ENCODE peak calls at places on chromosome 2, in five cellular contexts. B, M, T, Y and W are unnamed samples.

GRCh38 chr2:183594150-183594549 is 469.9 kb downstream of the NUP35 start:
- DNase-seq in Y (no peak), B (no peak), T (no peak), M (no peak), W (no peak)

GRCh38 chr2:73091164-73091563 is 19.7 kb upstream of the SFXN5 start:
- DNase-seq in Y (no peak), B (no peak), T (peak), M (no peak), W (no peak)

GRCh38 chr2:45799679-45800381 is 148.4 kb downstream of the PRKCE start:
- DNase-seq in B (no peak), T (no peak), Y (no peak), M (no peak), W (no peak)

GRCh38 chr2:174607989-174608865 is 10.6 kb upstream of the WIPF1 start:
- DNase-seq in Y (no peak), B (peak), T (no peak), M (peak), W (no peak)

GRCh38 chr2:37013315-37013641 is 46.9 kb upstream of the STRN start:
- DNase-seq in T (no peak), M (no peak), Y (no peak), B (no peak), W (no peak)

GRCh38 chr2:224999784-225000183 is 42.5 kb downstream of the DOCK10 start:
- DNase-seq in Y (no peak), M (no peak), B (no peak), T (no peak), W (no peak)

GRCh38 chr2:61938511-61938910 is 33.0 kb downstream of the COMMD1 start:
- DNase-seq in M (no peak), T (no peak), B (no peak), Y (no peak), W (no peak)

GRCh38 chr2:45743531-45744391 is 92.3 kb downstream of the PRKCE start:
- DNase-seq in Y (no peak), T (no peak), B (peak), M (no peak), W (no peak)

GRCh38 chr2:68721482-68722071 is 13.0 kb upstream of the ARHGAP25 start:
- DNase-seq in M (no peak), T (no peak), Y (no peak), B (no peak), W (no peak)

GRCh38 chr2:16016282-16016681 is 75.9 kb downstream of the MYCN start:
- DNase-seq in Y (no peak), B (no peak), M (no peak), T (no peak), W (no peak)

GRCh38 chr2:11422491-11422865 is 43.5 kb downstream of the E2F6 start:
- DNase-seq in M (no peak), Y (no peak), T (no peak), B (no peak), W (no peak)

GRCh38 chr2:119756837-119757236 is 2.9 kb upstream of the PTPN4 start:
- DNase-seq in T (peak), B (no peak), Y (no peak), M (no peak), W (no peak)

GRCh38 chr2:84963692-84964405 is 7.1 kb upstream of the KCMF1 start:
- DNase-seq in T (peak), M (no peak), Y (no peak), B (no peak), W (no peak)

GRCh38 chr2:199988176-199988575 is 32.8 kb downstream of the MAIP1 start:
- DNase-seq in Y (no peak), M (no peak), B (no peak), T (no peak), W (no peak)

GRCh38 chr2:199384043-199384442 is 73.7 kb downstream of the SATB2 start:
- DNase-seq in Y (no peak), M (no peak), B (no peak), T (no peak), W (no peak)

GRCh38 chr2:179410552-179411356 is 146.1 kb upstream of the SESTD1 start:
- DNase-seq in T (peak), M (no peak), B (peak), Y (peak), W (no peak)

GRCh38 chr2:109171444-109172334 is 42.7 kb downstream of the SH3RF3 start:
- DNase-seq in T (no peak), B (peak), Y (no peak), M (no peak), W (no peak)

GRCh38 chr2:241036964-241037421 is 38.6 kb downstream of the SNED1 start:
- DNase-seq in Y (no peak), T (no peak), B (no peak), M (peak), W (no peak)

GRCh38 chr2:134818321-134818720 is 20.1 kb upstream of the ACMSD start:
- DNase-seq in T (no peak), B (no peak), Y (no peak), M (no peak), W (no peak)

GRCh38 chr2:128178144-128178649 is 87.2 kb downstream of the UGGT1 start:
- DNase-seq in T (peak), B (no peak), Y (no peak), M (no peak), W (no peak)

GRCh38 chr2:227295806-227296205 is 29.2 kb upstream of the MFF start:
- DNase-seq in B (no peak), T (peak), M (no peak), Y (no peak), W (no peak)

GRCh38 chr2:208077286-208077685 is 47.0 kb downstream of the CRYGD start:
- DNase-seq in Y (no peak), T (no peak), M (no peak), B (no peak), W (no peak)

GRCh38 chr2:129802290-129802689 is 177.2 kb upstream of the RAB6C start:
- DNase-seq in B (no peak), Y (no peak), T (no peak), M (no peak), W (no peak)

GRCh38 chr2:227517724-227518123 is 45.8 kb downstream of the AGFG1 start:
- DNase-seq in B (no peak), Y (no peak), M (no peak), T (no peak), W (no peak)

GRCh38 chr2:169361706-169362345 is 508 bp downstream of the LRP2 start:
- DNase-seq in Y (peak), B (peak), M (no peak), T (no peak), W (no peak)

GRCh38 chr2:155310589-155310988 is 612.1 kb downstream of the KCNJ3 start:
- DNase-seq in T (peak), M (no peak), Y (no peak), B (peak), W (no peak)

GRCh38 chr2:181886192-181886591 is 5.3 kb upstream of the ITPRID2 start:
- DNase-seq in B (no peak), M (no peak), Y (no peak), T (no peak), W (no peak)

GRCh38 chr2:157404363-157404762 is 39.5 kb downstream of the CYTIP start:
- DNase-seq in M (peak), Y (no peak), T (no peak), B (no peak), W (no peak)
- TF ChIP-seq GABPA in M (peak), Y (no peak), T (no peak), B (no peak), W (no peak)

GRCh38 chr2:230685165-230685560 is 27.5 kb upstream of the CAB39 start:
- DNase-seq in Y (no peak), B (no peak), M (no peak), T (no peak), W (no peak)
- H2AFZ ChIP-seq in Y (peak), B (peak), M (no peak), T (no peak), W (peak)

GRCh38 chr2:71583876-71584275 is 130.5 kb downstream of the DYSF start:
- DNase-seq in T (no peak), Y (no peak), M (no peak), B (no peak), W (no peak)
- TF ChIP-seq USF2 in T (no peak), Y (no peak), M (no peak), B (no peak), W (no peak)

DNA sequence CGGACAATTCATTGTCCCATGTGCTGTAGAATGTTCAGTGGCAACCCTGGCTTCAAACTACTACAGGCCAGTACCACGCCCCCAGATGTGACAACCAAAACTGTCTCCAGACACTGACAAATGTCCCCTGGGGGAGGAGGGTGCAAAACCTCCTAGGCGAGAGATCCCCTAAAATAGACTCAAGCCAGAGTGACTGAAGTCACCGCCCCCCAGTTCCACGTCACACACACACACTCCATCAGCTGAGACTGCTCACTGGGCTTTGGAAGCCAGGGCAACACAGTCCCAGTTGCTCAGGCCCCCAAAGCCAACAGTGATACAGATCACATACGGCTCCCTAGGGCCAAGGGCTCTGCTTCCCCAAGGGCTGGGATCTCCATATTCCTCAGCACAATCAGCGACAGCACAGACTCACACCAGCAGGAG is 19.1 kb downstream of the HDAC4 start:
- DNase-seq in M (peak), Y (no peak), T (no peak), B (peak), W (no peak)
- TF ChIP-seq GABPA in M (no peak), Y (no peak), T (no peak), B (no peak), W (no peak)